ENCODE peak calls at places on chromosomes 6 and 20, in nine cellular contexts. One of them, this sample, is unnamed.

GRCh38 chr20:33005132-33005566 is 916 bp upstream of the SUN5 start:
- DNase-seq in NCI-H1092 treated with DMSO at 0.1 percent for 48 hours: no peak
- DNase-seq in HFF-Myc: peak; percentile 0
- DNase-seq in HEK293T: no peak
- DNase-seq in stimulated activated CD4-positive, alpha-beta T cell treated with anti-CD3 and anti-CD28 coated beads, TNF-alpha, amount 100 ng/mL, for 4 hours: peak; percentile 8
- DNase-seq in prostate gland: no peak
- DNase-seq in psoas muscle: no peak
- DNase-seq in HTR-8/SVneo: no peak
- DNase-seq in non-pigmented ciliary epithelial cell: no peak
- DNase-seq in this sample: no peak

GRCh38 chr6:35280903-35281302 is 16.7 kb upstream of the DEF6 start:
- DNase-seq in HFF-Myc: no peak
- DNase-seq in HTR-8/SVneo: no peak
- DNase-seq in stimulated activated CD4-positive, alpha-beta T cell treated with anti-CD3 and anti-CD28 coated beads, TNF-alpha, amount 100 ng/mL, for 4 hours: no peak
- DNase-seq in prostate gland: no peak
- DNase-seq in NCI-H1092 treated with DMSO at 0.1 percent for 48 hours: no peak
- DNase-seq in non-pigmented ciliary epithelial cell: no peak
- DNase-seq in HEK293T: peak; percentile 53
- DNase-seq in psoas muscle: no peak
- DNase-seq in this sample: no peak

GRCh38 chr20:50635676-50636600 is 55.4 kb downstream of the RIPOR3 start:
- DNase-seq in HFF-Myc: no peak
- DNase-seq in HTR-8/SVneo: peak; percentile 82
- DNase-seq in non-pigmented ciliary epithelial cell: no peak
- DNase-seq in NCI-H1092 treated with DMSO at 0.1 percent for 48 hours: peak; percentile 6
- DNase-seq in psoas muscle: peak; percentile 68
- DNase-seq in HEK293T: peak; percentile 91
- DNase-seq in prostate gland: peak; percentile 22
- DNase-seq in stimulated activated CD4-positive, alpha-beta T cell treated with anti-CD3 and anti-CD28 coated beads, TNF-alpha, amount 100 ng/mL, for 4 hours: no peak
- DNase-seq in this sample: peak; percentile 74

GRCh38 chr6:166375013-166375412 is 7.7 kb downstream of the MPC1 start:
- DNase-seq in NCI-H1092 treated with DMSO at 0.1 percent for 48 hours: no peak
- DNase-seq in HFF-Myc: no peak
- DNase-seq in stimulated activated CD4-positive, alpha-beta T cell treated with anti-CD3 and anti-CD28 coated beads, TNF-alpha, amount 100 ng/mL, for 4 hours: no peak
- DNase-seq in psoas muscle: no peak
- DNase-seq in prostate gland: no peak
- DNase-seq in non-pigmented ciliary epithelial cell: no peak
- DNase-seq in HEK293T: no peak
- DNase-seq in HTR-8/SVneo: no peak
- DNase-seq in this sample: no peak

GRCh38 chr6:87465041-87465440 is 7.7 kb upstream of the SLC35A1 start:
- DNase-seq in HTR-8/SVneo: no peak
- DNase-seq in non-pigmented ciliary epithelial cell: no peak
- DNase-seq in prostate gland: no peak
- DNase-seq in HEK293T: no peak
- DNase-seq in psoas muscle: no peak
- DNase-seq in HFF-Myc: no peak
- DNase-seq in NCI-H1092 treated with DMSO at 0.1 percent for 48 hours: no peak
- DNase-seq in stimulated activated CD4-positive, alpha-beta T cell treated with anti-CD3 and anti-CD28 coated beads, TNF-alpha, amount 100 ng/mL, for 4 hours: no peak
- DNase-seq in this sample: no peak

GRCh38 chr6:5584072-5584471 is 322.8 kb downstream of the FARS2 start:
- DNase-seq in non-pigmented ciliary epithelial cell: peak; percentile 24
- DNase-seq in psoas muscle: no peak
- DNase-seq in HTR-8/SVneo: no peak
- DNase-seq in NCI-H1092 treated with DMSO at 0.1 percent for 48 hours: no peak
- DNase-seq in prostate gland: no peak
- DNase-seq in HEK293T: no peak
- DNase-seq in HFF-Myc: peak; percentile 10
- DNase-seq in stimulated activated CD4-positive, alpha-beta T cell treated with anti-CD3 and anti-CD28 coated beads, TNF-alpha, amount 100 ng/mL, for 4 hours: no peak
- DNase-seq in this sample: no peak

GRCh38 chr20:48574383-48574782 is 253.4 kb downstream of the PREX1 start:
- DNase-seq in HEK293T: peak; percentile 32
- DNase-seq in stimulated activated CD4-positive, alpha-beta T cell treated with anti-CD3 and anti-CD28 coated beads, TNF-alpha, amount 100 ng/mL, for 4 hours: no peak
- DNase-seq in prostate gland: no peak
- DNase-seq in HFF-Myc: no peak
- DNase-seq in NCI-H1092 treated with DMSO at 0.1 percent for 48 hours: no peak
- DNase-seq in HTR-8/SVneo: no peak
- DNase-seq in psoas muscle: no peak
- DNase-seq in non-pigmented ciliary epithelial cell: no peak
- DNase-seq in this sample: peak; percentile 55

GRCh38 chr6:139376604-139377218 is 2.3 kb upstream of the CITED2 start:
- DNase-seq in prostate gland: peak; percentile 80
- DNase-seq in non-pigmented ciliary epithelial cell: no peak
- DNase-seq in stimulated activated CD4-positive, alpha-beta T cell treated with anti-CD3 and anti-CD28 coated beads, TNF-alpha, amount 100 ng/mL, for 4 hours: no peak
- DNase-seq in psoas muscle: peak; percentile 39
- DNase-seq in HFF-Myc: no peak
- DNase-seq in NCI-H1092 treated with DMSO at 0.1 percent for 48 hours: no peak
- DNase-seq in HEK293T: no peak
- DNase-seq in HTR-8/SVneo: no peak
- DNase-seq in this sample: peak; percentile 95

GRCh38 chr6:28134015-28134414 is 7.7 kb upstream of the ZKSCAN8 start:
- DNase-seq in HFF-Myc: no peak
- DNase-seq in HTR-8/SVneo: no peak
- DNase-seq in HEK293T: no peak
- DNase-seq in non-pigmented ciliary epithelial cell: no peak
- DNase-seq in NCI-H1092 treated with DMSO at 0.1 percent for 48 hours: no peak
- DNase-seq in prostate gland: no peak
- DNase-seq in psoas muscle: no peak
- DNase-seq in stimulated activated CD4-positive, alpha-beta T cell treated with anti-CD3 and anti-CD28 coated beads, TNF-alpha, amount 100 ng/mL, for 4 hours: no peak
- DNase-seq in this sample: peak; percentile 41

This sample was measured in PC-9.